ENCODE peak calls at places on chromosomes 6 and 20, in five cellular contexts. One of them, this sample, is unnamed.
A peak's percentile ranks its signal among the peaks of the same experiment; 100 is the strongest.

GRCh38 chr20:59123011-59123676 is 40.5 kb upstream of the ZNF831 start:
- DNase-seq in sigmoid colon: no peak
- DNase-seq in transverse colon: peak; percentile 21
- DNase-seq in A549: no peak
- DNase-seq in IMR-90: no peak
- DNase-seq in this sample: no peak

GRCh38 chr6:132365319-132365907 is 35.9 kb downstream of the MOXD1 start:
- DNase-seq in A549: no peak
- DNase-seq in transverse colon: no peak
- DNase-seq in sigmoid colon: peak; percentile 55
- DNase-seq in IMR-90: no peak
- DNase-seq in this sample: no peak

GRCh38 chr6:158861686-158862381 is 42.7 kb upstream of the EZR start:
- DNase-seq in sigmoid colon: no peak
- DNase-seq in IMR-90: peak; percentile 45
- DNase-seq in A549: no peak
- DNase-seq in transverse colon: no peak
- DNase-seq in this sample: no peak

GRCh38 chr6:27303613-27304272 is 8.3 kb downstream of the POM121L2 start:
- DNase-seq in IMR-90: no peak
- DNase-seq in sigmoid colon: no peak
- DNase-seq in transverse colon: no peak
- DNase-seq in A549: no peak
- DNase-seq in this sample: no peak

GRCh38 chr6:68497927-68498326 is 137.2 kb upstream of the ADGRB3 start:
- DNase-seq in A549: no peak
- DNase-seq in sigmoid colon: no peak
- DNase-seq in IMR-90: no peak
- DNase-seq in transverse colon: no peak
- DNase-seq in this sample: no peak

GRCh38 chr20:53869466-53870258 is 200.7 kb downstream of the BCAS1 start:
- DNase-seq in A549: peak; percentile 93
- DNase-seq in transverse colon: peak; percentile 84
- DNase-seq in sigmoid colon: peak; percentile 71
- DNase-seq in IMR-90: peak; percentile 74
- DNase-seq in this sample: peak; percentile 64

GRCh38 chr20:21251278-21251677 is 51.9 kb upstream of the XRN2 start:
- DNase-seq in transverse colon: no peak
- DNase-seq in IMR-90: no peak
- DNase-seq in sigmoid colon: no peak
- DNase-seq in A549: no peak
- DNase-seq in this sample: no peak

GRCh38 chr6:110654096-110654820 is 161.0 kb downstream of the CDK19 start:
- DNase-seq in sigmoid colon: no peak
- DNase-seq in transverse colon: no peak
- DNase-seq in IMR-90: peak; percentile 25
- DNase-seq in A549: peak; percentile 74
- DNase-seq in this sample: no peak

GRCh38 chr6:38650207-38650752 is 10.6 kb upstream of the BTBD9 start:
- DNase-seq in A549: no peak
- DNase-seq in sigmoid colon: no peak
- DNase-seq in IMR-90: no peak
- DNase-seq in transverse colon: no peak
- DNase-seq in this sample: no peak

GRCh38 chr6:13014551-13015378 is 298.2 kb downstream of the PHACTR1 start:
- DNase-seq in A549: no peak
- DNase-seq in transverse colon: no peak
- DNase-seq in sigmoid colon: no peak
- DNase-seq in IMR-90: no peak
- DNase-seq in this sample: peak; percentile 22

GRCh38 chr6:14625173-14625895 is 507.8 kb downstream of the CD83 start:
- DNase-seq in IMR-90: no peak
- DNase-seq in sigmoid colon: no peak
- DNase-seq in transverse colon: no peak
- DNase-seq in A549: no peak
- DNase-seq in this sample: no peak

GRCh38 chr6:108630050-108630714 is 69.5 kb downstream of the FOXO3 start:
- DNase-seq in sigmoid colon: no peak
- DNase-seq in IMR-90: peak; percentile 35
- DNase-seq in A549: no peak
- DNase-seq in transverse colon: no peak
- DNase-seq in this sample: no peak

GRCh38 chr6:16333580-16333979 is 95.2 kb downstream of the GMPR start:
- DNase-seq in transverse colon: no peak
- DNase-seq in A549: peak; percentile 49
- DNase-seq in sigmoid colon: no peak
- DNase-seq in IMR-90: peak; percentile 60
- DNase-seq in this sample: no peak

GRCh38 chr20:16381444-16381843 is 191.8 kb downstream of the KIF16B start:
- DNase-seq in sigmoid colon: no peak
- DNase-seq in A549: no peak
- DNase-seq in IMR-90: no peak
- DNase-seq in transverse colon: no peak
- DNase-seq in this sample: no peak
- TF ChIP-seq POLR2A in sigmoid colon: no peak
- TF ChIP-seq POLR2A in A549: no peak
- TF ChIP-seq POLR2A in IMR-90: no peak
- TF ChIP-seq POLR2A in transverse colon: no peak
- TF ChIP-seq POLR2A in this sample: no peak

GRCh38 chr20:3405139-3405538 is 2.3 kb downstream of the DNAAF9 start:
- DNase-seq in transverse colon: no peak
- DNase-seq in IMR-90: no peak
- DNase-seq in sigmoid colon: no peak
- DNase-seq in A549: no peak
- DNase-seq in this sample: no peak
- H3K4me3 ChIP-seq in transverse colon: no peak overlapping the region
- H3K4me3 ChIP-seq in IMR-90: no peak overlapping the region
- H3K4me3 ChIP-seq in sigmoid colon: no peak overlapping the region
- H3K4me3 ChIP-seq in A549: no peak overlapping the region
- H3K4me3 ChIP-seq in this sample: no peak overlapping the region

GRCh38 chr20:31604567-31605030 is 490 bp upstream of the ID1 start:
- DNase-seq in sigmoid colon: no peak
- DNase-seq in IMR-90: no peak
- DNase-seq in A549: no peak
- DNase-seq in transverse colon: no peak
- DNase-seq in this sample: no peak
- H3K4me1 ChIP-seq in sigmoid colon: peaks cover 27% of the 10 kb centered on the region
- H3K4me1 ChIP-seq in IMR-90: peaks cover 21% of the 10 kb centered on the region
- H3K4me1 ChIP-seq in A549: peaks cover 44% of the 10 kb centered on the region
- H3K4me1 ChIP-seq in transverse colon: peaks cover 43% of the 10 kb centered on the region
- H3K4me1 ChIP-seq in this sample: peaks cover 10% of the 10 kb centered on the region

GRCh38 chr6:35603326-35604202 is 85.2 kb downstream of the FKBP5 start:
- DNase-seq in transverse colon: no peak
- DNase-seq in IMR-90: no peak
- DNase-seq in A549: no peak
- DNase-seq in sigmoid colon: no peak
- DNase-seq in this sample: no peak

GRCh38 chr6:35601331-35602132 is 87.2 kb downstream of the FKBP5 start:
- DNase-seq in A549: peak; percentile 51
- DNase-seq in sigmoid colon: peak; percentile 92
- DNase-seq in transverse colon: peak; percentile 69
- DNase-seq in IMR-90: peak; percentile 93
- DNase-seq in this sample: peak; percentile 61

GRCh38 chr6:35599761-35600658 is 87.3 kb upstream of the TULP1 start:
- DNase-seq in A549: no peak
- DNase-seq in sigmoid colon: no peak
- DNase-seq in IMR-90: peak; percentile 48
- DNase-seq in transverse colon: no peak
- DNase-seq in this sample: no peak

GRCh38 chr6:35600659-35601125 is 88.0 kb upstream of the TULP1 start:
- DNase-seq in IMR-90: no peak
- DNase-seq in sigmoid colon: no peak
- DNase-seq in A549: no peak
- DNase-seq in transverse colon: no peak
- DNase-seq in this sample: no peak

DNA sequence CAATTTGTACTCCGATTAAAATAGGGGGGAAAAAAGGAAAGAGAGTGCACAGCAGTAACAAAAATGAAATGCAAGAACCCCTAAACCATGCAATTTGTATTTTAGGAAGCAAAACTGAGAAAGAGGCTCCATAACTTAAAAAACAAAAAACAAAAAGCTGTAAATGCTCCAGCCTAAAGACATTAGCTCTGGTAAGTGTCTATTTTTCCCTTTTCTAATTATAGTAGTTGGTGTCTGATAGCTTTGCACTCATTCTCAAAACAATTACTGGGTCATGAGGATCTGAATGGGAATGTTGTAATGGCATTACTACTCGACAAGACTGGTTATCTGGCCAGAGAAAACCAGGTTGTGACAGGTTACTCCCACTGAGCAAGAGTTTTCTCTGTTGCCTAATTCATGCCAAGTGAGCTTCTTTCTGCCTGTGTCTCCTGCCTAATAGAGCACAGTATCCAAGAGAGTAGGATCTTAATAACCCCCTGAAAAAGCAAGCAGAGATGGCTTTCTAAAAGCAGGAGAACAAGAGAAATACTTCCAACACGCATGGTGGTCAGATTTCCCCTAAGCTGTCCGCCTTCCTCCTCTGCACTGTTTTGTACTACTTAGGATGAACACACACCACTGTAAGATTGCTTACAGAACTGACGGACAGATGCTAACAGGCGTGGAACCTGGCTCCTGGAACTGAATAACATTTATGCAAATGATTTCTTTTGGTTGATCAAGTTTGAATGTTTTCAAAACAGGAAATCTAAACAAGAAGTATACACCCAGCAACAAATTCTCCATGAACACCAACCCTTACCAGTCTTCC is 86.4 kb downstream of the FKBP5 start:
- DNase-seq in IMR-90: peak; percentile 32
- DNase-seq in A549: no peak
- DNase-seq in transverse colon: no peak
- DNase-seq in sigmoid colon: peak; percentile 81
- DNase-seq in this sample: no peak
- TF ChIP-seq POLR2A in IMR-90: no peak
- TF ChIP-seq POLR2A in A549: no peak
- TF ChIP-seq POLR2A in transverse colon: peak; percentile 43
- TF ChIP-seq POLR2A in sigmoid colon: no peak
- TF ChIP-seq POLR2A in this sample: no peak